ENCODE peak calls at places on chromosome 15, in six cellular contexts. O, Q, L, A, G and T are unnamed samples.

GRCh38 chr15:70014860-70015490 is 82.7 kb downstream of the TLE3 start:
- DNase-seq in O (no peak), Q (no peak), L (no peak), A (no peak), G (no peak), T (no peak)

GRCh38 chr15:39591141-39591895 is 10.4 kb downstream of the THBS1 start:
- DNase-seq in O (no peak), Q (no peak), L (no peak), A (peak), G (no peak), T (peak)

GRCh38 chr15:90201150-90201943 is at the start of gene SEMA4B:
- DNase-seq in O (peak), Q (peak), L (no peak), A (no peak), G (peak), T (peak)

GRCh38 chr15:76431936-76432335 is 95.4 kb downstream of the ISL2 start:
- DNase-seq in O (no peak), Q (peak), L (peak), A (peak), G (no peak), T (peak)

GRCh38 chr15:90814193-90814811 is 54.1 kb upstream of the FURIN start:
- DNase-seq in O (no peak), Q (peak), L (peak), A (no peak), G (no peak), T (no peak)

GRCh38 chr15:31393441-31394091 is 66.9 kb downstream of the KLF13 start:
- DNase-seq in O (no peak), Q (no peak), L (no peak), A (no peak), G (peak), T (no peak)

GRCh38 chr15:38325290-38325990 is 72.8 kb downstream of the SPRED1 start:
- DNase-seq in O (no peak), Q (no peak), L (no peak), A (peak), G (no peak), T (peak)

GRCh38 chr15:69497634-69498033 is 45.0 kb downstream of the RPLP1 start:
- DNase-seq in O (no peak), Q (no peak), L (no peak), A (no peak), G (no peak), T (no peak)

GRCh38 chr15:43225201-43225949 is 4.6 kb upstream of the EPB42 start:
- DNase-seq in O (no peak), Q (peak), L (peak), A (peak), G (peak), T (peak)

GRCh38 chr15:89360294-89360971 is 25.8 kb upstream of the POLG start:
- DNase-seq in O (no peak), Q (no peak), L (no peak), A (no peak), G (no peak), T (no peak)

GRCh38 chr15:76988874-76989780 is 5.8 kb upstream of the PSTPIP1 start:
- DNase-seq in O (no peak), Q (no peak), L (no peak), A (no peak), G (no peak), T (no peak)

GRCh38 chr15:75532413-75533250 is 46.5 kb downstream of the PTPN9 start:
- DNase-seq in O (peak), Q (peak), L (peak), A (peak), G (no peak), T (peak)

GRCh38 chr15:22224241-22224671 is 143.9 kb downstream of the OR4M2 start:
- DNase-seq in O (no peak), Q (no peak), L (no peak), A (no peak), G (no peak), T (no peak)

GRCh38 chr15:101451192-101451799 is 38.2 kb downstream of the PCSK6 start:
- DNase-seq in O (no peak), Q (peak), L (no peak), A (peak), G (no peak), T (no peak)

GRCh38 chr15:93173369-93173768 is 84.4 kb upstream of the RGMA start:
- DNase-seq in O (no peak), Q (peak), L (peak), A (peak), G (no peak), T (peak)

GRCh38 chr15:97993310-97993738 is 32.8 kb downstream of the ARRDC4 start:
- DNase-seq in O (no peak), Q (no peak), L (no peak), A (peak), G (no peak), T (peak)

GRCh38 chr15:74841761-74842385 is 1.1 kb downstream of the ULK3 start:
- DNase-seq in O (no peak), Q (no peak), L (no peak), A (no peak), G (no peak), T (no peak)

GRCh38 chr15:97884513-97885131 is 75.9 kb upstream of the ARRDC4 start:
- DNase-seq in O (no peak), Q (no peak), L (no peak), A (no peak), G (no peak), T (no peak)

GRCh38 chr15:72760590-72761260 is 22.8 kb downstream of the ADPGK start:
- DNase-seq in O (no peak), Q (no peak), L (no peak), A (no peak), G (no peak), T (no peak)

GRCh38 chr15:90481023-90481422 is 48.7 kb upstream of the CRTC3 start:
- DNase-seq in O (no peak), Q (peak), L (no peak), A (peak), G (peak), T (no peak)